ENCODE peak calls at places on chromosome 17, in seven cellular contexts. One of them, this sample, is unnamed. For H3K4me1, the result is how much of the 10 kb centered on the place peaks cover.

GRCh38 chr17:46020023-46020735 is 21.1 kb downstream of the STH start:
- DNase-seq in HepG2: no peak
- DNase-seq in HCT116: no peak
- DNase-seq in H1: no peak
- DNase-seq in K562: no peak
- DNase-seq in SK-N-SH: no peak
- DNase-seq in GM12878: peak
- DNase-seq in this sample: no peak

GRCh38 chr17:3557768-3558583 is at the start of gene TRPV3:
- DNase-seq in H1: no peak
- DNase-seq in SK-N-SH: no peak
- DNase-seq in HepG2: no peak
- DNase-seq in HCT116: peak
- DNase-seq in GM12878: peak
- DNase-seq in K562: peak
- DNase-seq in this sample: no peak

GRCh38 chr17:60863892-60864673 is 186.4 kb downstream of the BCAS3 start:
- DNase-seq in HepG2: no peak
- DNase-seq in H1: no peak
- DNase-seq in SK-N-SH: no peak
- DNase-seq in HCT116: no peak
- DNase-seq in GM12878: no peak
- DNase-seq in K562: no peak
- DNase-seq in this sample: no peak

GRCh38 chr17:77644981-77645380 is 313.5 kb upstream of the TNRC6C start:
- DNase-seq in HepG2: no peak
- DNase-seq in HCT116: no peak
- DNase-seq in GM12878: no peak
- DNase-seq in H1: no peak
- DNase-seq in SK-N-SH: no peak
- DNase-seq in K562: no peak
- DNase-seq in this sample: no peak

GRCh38 chr17:57861000-57861736 is 11.3 kb upstream of the MRPS23 start:
- DNase-seq in HCT116: peak
- DNase-seq in GM12878: no peak
- DNase-seq in SK-N-SH: peak
- DNase-seq in K562: peak
- DNase-seq in HepG2: peak
- DNase-seq in H1: peak
- DNase-seq in this sample: no peak

GRCh38 chr17:59505610-59506276 is 59.7 kb upstream of the DHX40 start:
- DNase-seq in HCT116: no peak
- DNase-seq in SK-N-SH: no peak
- DNase-seq in K562: no peak
- DNase-seq in HepG2: peak
- DNase-seq in H1: no peak
- DNase-seq in GM12878: no peak
- DNase-seq in this sample: no peak

GRCh38 chr17:19454074-19454473 is 43.0 kb downstream of the RNF112 start:
- DNase-seq in SK-N-SH: no peak
- DNase-seq in H1: peak
- DNase-seq in K562: no peak
- DNase-seq in GM12878: no peak
- DNase-seq in HepG2: no peak
- DNase-seq in HCT116: no peak
- DNase-seq in this sample: no peak

GRCh38 chr17:42675348-42675983 is 1.3 kb downstream of the PLEKHH3 start:
- DNase-seq in K562: peak
- DNase-seq in HepG2: no peak
- DNase-seq in GM12878: no peak
- DNase-seq in H1: peak
- DNase-seq in HCT116: no peak
- DNase-seq in SK-N-SH: peak
- DNase-seq in this sample: no peak

GRCh38 chr17:8799851-8800212 is 667 bp upstream of the MFSD6L start:
- DNase-seq in SK-N-SH: no peak
- DNase-seq in HCT116: no peak
- DNase-seq in GM12878: no peak
- DNase-seq in H1: no peak
- DNase-seq in K562: no peak
- DNase-seq in HepG2: no peak
- DNase-seq in this sample: no peak

GRCh38 chr17:41919165-41919817 is 540 bp upstream of the ACLY start:
- DNase-seq in K562: peak
- DNase-seq in SK-N-SH: no peak
- DNase-seq in HepG2: peak
- DNase-seq in GM12878: peak
- DNase-seq in HCT116: peak
- DNase-seq in H1: peak
- DNase-seq in this sample: peak

GRCh38 chr17:42553866-42554249 is 1.1 kb downstream of the HSD17B1 start:
- DNase-seq in HepG2: no peak
- DNase-seq in K562: no peak
- DNase-seq in SK-N-SH: peak
- DNase-seq in H1: no peak
- DNase-seq in GM12878: no peak
- DNase-seq in HCT116: no peak
- DNase-seq in this sample: no peak

GRCh38 chr17:46003907-46004748 is 5.1 kb downstream of the STH start:
- DNase-seq in HepG2: peak
- DNase-seq in H1: no peak
- DNase-seq in HCT116: no peak
- DNase-seq in K562: no peak
- DNase-seq in GM12878: no peak
- DNase-seq in SK-N-SH: peak
- DNase-seq in this sample: no peak

GRCh38 chr17:5838661-5839300 is 231.4 kb upstream of the WSCD1 start:
- DNase-seq in HepG2: no peak
- DNase-seq in HCT116: no peak
- DNase-seq in GM12878: no peak
- DNase-seq in SK-N-SH: no peak
- DNase-seq in K562: no peak
- DNase-seq in H1: no peak
- DNase-seq in this sample: no peak

GRCh38 chr17:76558210-76559095 is 18.6 kb downstream of the PRCD start:
- DNase-seq in GM12878: no peak
- DNase-seq in SK-N-SH: peak
- DNase-seq in K562: no peak
- DNase-seq in H1: no peak
- DNase-seq in HepG2: no peak
- DNase-seq in HCT116: no peak
- DNase-seq in this sample: no peak

GRCh38 chr17:51120357-51120738 is 320 bp downstream of the SPAG9 start:
- DNase-seq in H1: no peak
- DNase-seq in GM12878: no peak
- DNase-seq in SK-N-SH: peak
- DNase-seq in HepG2: no peak
- DNase-seq in K562: peak
- DNase-seq in HCT116: no peak
- DNase-seq in this sample: no peak

GRCh38 chr17:83194761-83195329 is 115.4 kb downstream of the METRNL start:
- DNase-seq in SK-N-SH: no peak
- DNase-seq in GM12878: no peak
- DNase-seq in K562: no peak
- DNase-seq in HepG2: no peak
- DNase-seq in H1: no peak
- DNase-seq in HCT116: no peak
- DNase-seq in this sample: no peak

GRCh38 chr17:57470906-57471305 is 214.6 kb downstream of the MSI2 start:
- DNase-seq in HepG2: no peak
- DNase-seq in H1: no peak
- DNase-seq in HCT116: no peak
- DNase-seq in SK-N-SH: no peak
- DNase-seq in GM12878: no peak
- DNase-seq in K562: no peak
- DNase-seq in this sample: no peak

GRCh38 chr17:42290577-42290976 is 2.3 kb downstream of the STAT5A start:
- DNase-seq in SK-N-SH: peak
- DNase-seq in K562: no peak
- DNase-seq in HCT116: no peak
- DNase-seq in GM12878: no peak
- DNase-seq in HepG2: no peak
- DNase-seq in H1: no peak
- DNase-seq in this sample: no peak

GRCh38 chr17:81417049-81417878 is 22.0 kb downstream of the BAHCC1 start:
- DNase-seq in H1: no peak
- DNase-seq in GM12878: no peak
- DNase-seq in SK-N-SH: no peak
- DNase-seq in HepG2: no peak
- DNase-seq in K562: no peak
- DNase-seq in HCT116: no peak
- DNase-seq in this sample: no peak

GRCh38 chr17:81417879-81418709 is 22.8 kb downstream of the BAHCC1 start:
- DNase-seq in SK-N-SH: no peak
- DNase-seq in HepG2: no peak
- DNase-seq in HCT116: no peak
- DNase-seq in H1: no peak
- DNase-seq in GM12878: no peak
- DNase-seq in K562: no peak
- DNase-seq in this sample: no peak

GRCh38 chr17:81419886-81420768 is 24.9 kb downstream of the BAHCC1 start:
- DNase-seq in HCT116: no peak
- DNase-seq in HepG2: no peak
- DNase-seq in H1: no peak
- DNase-seq in GM12878: no peak
- DNase-seq in K562: no peak
- DNase-seq in SK-N-SH: no peak
- DNase-seq in this sample: no peak

GRCh38 chr17:81419333-81419885 is 24.2 kb downstream of the BAHCC1 start:
- DNase-seq in HCT116: peak
- DNase-seq in GM12878: no peak
- DNase-seq in K562: peak
- DNase-seq in HepG2: no peak
- DNase-seq in H1: no peak
- DNase-seq in SK-N-SH: peak
- DNase-seq in this sample: no peak

GRCh38 chr17:81418710-81419332 is 23.6 kb downstream of the BAHCC1 start:
- DNase-seq in SK-N-SH: no peak
- DNase-seq in H1: no peak
- DNase-seq in GM12878: no peak
- DNase-seq in HCT116: no peak
- DNase-seq in HepG2: no peak
- DNase-seq in K562: no peak
- DNase-seq in this sample: no peak
- H3K4me1 ChIP-seq in SK-N-SH: half or more
- H3K4me1 ChIP-seq in H1: under half
- H3K4me1 ChIP-seq in GM12878: under half
- H3K4me1 ChIP-seq in HCT116: half or more
- H3K4me1 ChIP-seq in HepG2: under half
- H3K4me1 ChIP-seq in K562: half or more
- H3K4me1 ChIP-seq in this sample: under half

GRCh38 chr17:40059729-40060475 is 2.9 kb upstream of the THRA start:
- DNase-seq in H1: no peak
- DNase-seq in HCT116: no peak
- DNase-seq in HepG2: no peak
- DNase-seq in K562: no peak
- DNase-seq in GM12878: no peak
- DNase-seq in SK-N-SH: no peak
- DNase-seq in this sample: no peak
- TF ChIP-seq YY1 in H1: no peak
- TF ChIP-seq YY1 in HCT116: no peak
- TF ChIP-seq YY1 in HepG2: no peak
- TF ChIP-seq YY1 in K562: no peak
- TF ChIP-seq YY1 in GM12878: no peak
- TF ChIP-seq YY1 in SK-N-SH: no peak
- TF ChIP-seq YY1 in this sample: no peak

GRCh38 chr17:28547623-28548416 is 4.6 kb downstream of the UNC119 start:
- DNase-seq in HepG2: peak
- DNase-seq in HCT116: peak
- DNase-seq in H1: peak
- DNase-seq in SK-N-SH: peak
- DNase-seq in GM12878: peak
- DNase-seq in K562: peak
- DNase-seq in this sample: no peak
- H3K9ac ChIP-seq in HepG2: no peak
- H3K9ac ChIP-seq in HCT116: no peak
- H3K9ac ChIP-seq in H1: no peak
- H3K9ac ChIP-seq in SK-N-SH: no peak
- H3K9ac ChIP-seq in GM12878: peak
- H3K9ac ChIP-seq in K562: no peak
- H3K9ac ChIP-seq in this sample: no peak

DNA sequence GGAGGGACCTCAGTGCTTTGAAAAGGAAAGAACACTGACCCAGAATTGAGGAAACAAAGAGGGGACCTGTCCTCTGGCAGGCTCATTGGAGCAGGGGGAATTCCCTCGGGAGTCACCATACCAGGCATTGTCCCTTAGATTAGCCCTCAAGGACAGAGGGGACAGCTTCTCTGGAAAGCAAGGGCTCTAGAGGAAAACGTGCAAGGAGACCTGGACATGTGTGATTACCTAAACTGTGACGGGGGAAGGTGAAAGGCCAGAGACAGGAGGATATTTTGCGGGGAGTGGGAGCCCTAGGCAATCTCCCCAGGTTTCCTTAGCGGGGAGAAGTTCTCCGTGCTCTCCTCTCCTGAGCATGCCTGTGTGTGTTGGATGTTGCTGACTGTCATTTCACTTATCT is 7.5 kb upstream of the FZD2 start:
- DNase-seq in SK-N-SH: no peak
- DNase-seq in HepG2: no peak
- DNase-seq in HCT116: no peak
- DNase-seq in K562: no peak
- DNase-seq in H1: no peak
- DNase-seq in GM12878: no peak
- DNase-seq in this sample: no peak
- H3K4me1 ChIP-seq in SK-N-SH: under half
- H3K4me1 ChIP-seq in HepG2: under half
- H3K4me1 ChIP-seq in HCT116: under half
- H3K4me1 ChIP-seq in K562: under half
- H3K4me1 ChIP-seq in H1: under half
- H3K4me1 ChIP-seq in GM12878: under half
- H3K4me1 ChIP-seq in this sample: under half

GRCh38 chr17:34383225-34383615 is 20.2 kb upstream of the CCL1 start:
- DNase-seq in HCT116: no peak
- DNase-seq in H1: no peak
- DNase-seq in GM12878: no peak
- DNase-seq in HepG2: no peak
- DNase-seq in SK-N-SH: no peak
- DNase-seq in K562: no peak
- DNase-seq in this sample: no peak
- TF ChIP-seq YY1 in HCT116: no peak
- TF ChIP-seq YY1 in H1: no peak
- TF ChIP-seq YY1 in GM12878: no peak
- TF ChIP-seq YY1 in HepG2: no peak
- TF ChIP-seq YY1 in SK-N-SH: no peak
- TF ChIP-seq YY1 in K562: no peak
- TF ChIP-seq YY1 in this sample: no peak

GRCh38 chr17:28335201-28335958 is at the start of the genes IFT20 and TNFAIP1:
- DNase-seq in HepG2: peak
- DNase-seq in K562: peak
- DNase-seq in GM12878: peak
- DNase-seq in HCT116: peak
- DNase-seq in H1: peak
- DNase-seq in SK-N-SH: peak
- DNase-seq in this sample: peak
- H3K9ac ChIP-seq in HepG2: peak
- H3K9ac ChIP-seq in K562: peak
- H3K9ac ChIP-seq in GM12878: peak
- H3K9ac ChIP-seq in HCT116: peak
- H3K9ac ChIP-seq in H1: peak
- H3K9ac ChIP-seq in SK-N-SH: peak
- H3K9ac ChIP-seq in this sample: peak

GRCh38 chr17:79794659-79795511 is 2.0 kb downstream of the CBX8 start:
- DNase-seq in HCT116: no peak
- DNase-seq in GM12878: no peak
- DNase-seq in HepG2: no peak
- DNase-seq in K562: no peak
- DNase-seq in H1: peak
- DNase-seq in SK-N-SH: no peak
- DNase-seq in this sample: no peak
- H3K4me1 ChIP-seq in HCT116: under half
- H3K4me1 ChIP-seq in GM12878: under half
- H3K4me1 ChIP-seq in HepG2: half or more
- H3K4me1 ChIP-seq in K562: half or more
- H3K4me1 ChIP-seq in H1: under half
- H3K4me1 ChIP-seq in SK-N-SH: half or more
- H3K4me1 ChIP-seq in this sample: under half